ENCODE peak calls at places on chromosomes 5 and 9, in four cellular contexts. One of them, this sample, is unnamed.

GRCh38 chr5:55509768-55510522 is 24.8 kb downstream of the PLPP1 start:
- DNase-seq in H1: no peak
- DNase-seq in mesendoderm: no peak
- DNase-seq in H9: no peak
- DNase-seq in this sample: peak; percentile 19

GRCh38 chr5:52864376-52864775 is 76.7 kb downstream of the ITGA1 start:
- DNase-seq in H1: no peak
- DNase-seq in H9: no peak
- DNase-seq in mesendoderm: no peak
- DNase-seq in this sample: peak; percentile 76

GRCh38 chr5:132093310-132093709 is 19.7 kb downstream of the CSF2 start:
- DNase-seq in H9: no peak
- DNase-seq in H1: no peak
- DNase-seq in mesendoderm: no peak
- DNase-seq in this sample: no peak

GRCh38 chr5:96370981-96371380 is 62.1 kb downstream of the PCSK1 start:
- DNase-seq in mesendoderm: no peak
- DNase-seq in H1: no peak
- DNase-seq in H9: no peak
- DNase-seq in this sample: no peak

GRCh38 chr9:132214027-132214622 is 52.3 kb downstream of the NTNG2 start:
- DNase-seq in H9: peak; percentile 72
- DNase-seq in mesendoderm: peak; percentile 96
- DNase-seq in H1: peak; percentile 74
- DNase-seq in this sample: peak; percentile 96

GRCh38 chr5:125484272-125485002 is 738.0 kb upstream of the ZNF608 start:
- DNase-seq in mesendoderm: no peak
- DNase-seq in H1: no peak
- DNase-seq in H9: no peak
- DNase-seq in this sample: peak; percentile 93

GRCh38 chr9:26801772-26802171 is 90.8 kb downstream of the CAAP1 start:
- DNase-seq in mesendoderm: no peak
- DNase-seq in H1: no peak
- DNase-seq in H9: no peak
- DNase-seq in this sample: no peak

GRCh38 chr5:112685929-112686328 is 51.8 kb upstream of the APC start:
- DNase-seq in mesendoderm: no peak
- DNase-seq in H9: no peak
- DNase-seq in H1: no peak
- DNase-seq in this sample: peak; percentile 27

GRCh38 chr9:94853887-94854286 is 127.4 kb downstream of the AOPEP start:
- DNase-seq in H9: no peak
- DNase-seq in mesendoderm: no peak
- DNase-seq in H1: no peak
- DNase-seq in this sample: peak; percentile 32

GRCh38 chr9:74035786-74036185 is 461.3 kb upstream of the RORB start:
- DNase-seq in H9: no peak
- DNase-seq in H1: no peak
- DNase-seq in mesendoderm: no peak
- DNase-seq in this sample: no peak

GRCh38 chr5:101611039-101611438 is 685.0 kb downstream of the SLCO4C1 start:
- DNase-seq in H9: no peak
- DNase-seq in mesendoderm: no peak
- DNase-seq in H1: no peak
- DNase-seq in this sample: no peak

GRCh38 chr9:125407974-125408900 is 146.6 kb downstream of the GAPVD1 start:
- DNase-seq in H9: peak; percentile 76
- DNase-seq in mesendoderm: peak; percentile 67
- DNase-seq in H1: peak; percentile 95
- DNase-seq in this sample: peak; percentile 56

GRCh38 chr5:42143361-42143760 is 218.3 kb downstream of the FBXO4 start:
- DNase-seq in H9: no peak
- DNase-seq in H1: no peak
- DNase-seq in mesendoderm: no peak
- DNase-seq in this sample: no peak

GRCh38 chr9:97802276-97802675 is 50.8 kb upstream of the FOXE1 start:
- DNase-seq in mesendoderm: peak; percentile 76
- DNase-seq in H1: no peak
- DNase-seq in H9: no peak
- DNase-seq in this sample: peak; percentile 68

GRCh38 chr5:76326559-76327351 is 76.3 kb upstream of the IQGAP2 start:
- DNase-seq in H1: peak; percentile 62
- DNase-seq in mesendoderm: peak; percentile 74
- DNase-seq in H9: peak; percentile 63
- DNase-seq in this sample: no peak

GRCh38 chr9:91811024-91811909 is 138.8 kb downstream of the ROR2 start:
- DNase-seq in H1: peak; percentile 44
- DNase-seq in H9: no peak
- DNase-seq in mesendoderm: no peak
- DNase-seq in this sample: no peak

GRCh38 chr9:2424564-2425153 is 196.9 kb upstream of the VLDLR start:
- DNase-seq in mesendoderm: no peak
- DNase-seq in H9: no peak
- DNase-seq in H1: no peak
- DNase-seq in this sample: no peak

GRCh38 chr5:135547590-135548254 is 12.0 kb upstream of the NEUROG1 start:
- DNase-seq in mesendoderm: no peak
- DNase-seq in H1: no peak
- DNase-seq in H9: no peak
- DNase-seq in this sample: no peak

GRCh38 chr5:2763533-2763794 is 12.0 kb upstream of the IRX2 start:
- DNase-seq in H1: no peak
- DNase-seq in mesendoderm: no peak
- DNase-seq in H9: no peak
- DNase-seq in this sample: no peak

GRCh38 chr5:136004436-136004835 is 24.4 kb upstream of the TGFBI start:
- DNase-seq in mesendoderm: no peak
- DNase-seq in H9: no peak
- DNase-seq in H1: no peak
- DNase-seq in this sample: peak; percentile 97

GRCh38 chr5:25427233-25427632 is 782.5 kb upstream of the CDH10 start:
- DNase-seq in mesendoderm: no peak
- DNase-seq in H9: no peak
- DNase-seq in H1: no peak
- DNase-seq in this sample: no peak

GRCh38 chr5:58794875-58795274 is 212.0 kb downstream of the RAB3C start:
- DNase-seq in H9: no peak
- DNase-seq in mesendoderm: no peak
- DNase-seq in H1: no peak
- DNase-seq in this sample: no peak

GRCh38 chr5:56454219-56454862 is 221.2 kb upstream of the ANKRD55 start:
- DNase-seq in H1: no peak
- DNase-seq in H9: no peak
- DNase-seq in mesendoderm: no peak
- DNase-seq in this sample: no peak

GRCh38 chr9:133477992-133478850 is 678 bp downstream of the SLC2A6 start:
- DNase-seq in mesendoderm: peak; percentile 73
- DNase-seq in H1: no peak
- DNase-seq in H9: no peak
- DNase-seq in this sample: peak; percentile 17

GRCh38 chr9:70004310-70004709 is 39.3 kb upstream of the MAMDC2 start:
- DNase-seq in H9: no peak
- DNase-seq in H1: no peak
- DNase-seq in mesendoderm: no peak
- DNase-seq in this sample: peak; percentile 64

GRCh38 chr5:159849437-159850191 is 66.7 kb upstream of the ADRA1B start:
- DNase-seq in H1: no peak
- DNase-seq in mesendoderm: no peak
- DNase-seq in H9: no peak
- DNase-seq in this sample: peak; percentile 80

GRCh38 chr9:68997676-68998075 is 16.2 kb downstream of the PRKACG start:
- DNase-seq in H1: no peak
- DNase-seq in H9: no peak
- DNase-seq in mesendoderm: no peak
- DNase-seq in this sample: no peak

GRCh38 chr9:76456202-76456926 is 2.6 kb upstream of the GCNT1 start:
- DNase-seq in H9: peak; percentile 65
- DNase-seq in H1: no peak
- DNase-seq in mesendoderm: peak; percentile 88
- DNase-seq in this sample: peak; percentile 82

GRCh38 chr5:31640024-31640423 is 1.1 kb downstream of the PDZD2 start:
- DNase-seq in mesendoderm: peak; percentile 53
- DNase-seq in H9: peak; percentile 46
- DNase-seq in H1: peak; percentile 57
- DNase-seq in this sample: no peak

GRCh38 chr5:144680711-144681110 is 510.0 kb downstream of the KCTD16 start:
- DNase-seq in H9: no peak
- DNase-seq in H1: no peak
- DNase-seq in mesendoderm: no peak
- DNase-seq in this sample: no peak

GRCh38 chr5:157390924-157391297 is 69.1 kb upstream of the NIPAL4 start:
- DNase-seq in mesendoderm: no peak
- DNase-seq in H1: no peak
- DNase-seq in H9: no peak
- DNase-seq in this sample: no peak

GRCh38 chr9:113219186-113219936 is 1.7 kb downstream of the FKBP15 start:
- DNase-seq in H1: no peak
- DNase-seq in mesendoderm: no peak
- DNase-seq in H9: no peak
- DNase-seq in this sample: no peak

GRCh38 chr5:40017151-40017550 is 592.4 kb upstream of the DAB2 start:
- DNase-seq in H9: no peak
- DNase-seq in H1: no peak
- DNase-seq in mesendoderm: no peak
- DNase-seq in this sample: no peak

GRCh38 chr5:40022057-40022456 is 597.3 kb upstream of the DAB2 start:
- DNase-seq in mesendoderm: no peak
- DNase-seq in H9: no peak
- DNase-seq in H1: no peak
- DNase-seq in this sample: no peak

GRCh38 chr5:40017918-40018317 is 593.1 kb upstream of the DAB2 start:
- DNase-seq in H1: no peak
- DNase-seq in H9: no peak
- DNase-seq in mesendoderm: no peak
- DNase-seq in this sample: no peak

GRCh38 chr5:40021007-40021406 is 596.2 kb upstream of the DAB2 start:
- DNase-seq in H1: no peak
- DNase-seq in H9: no peak
- DNase-seq in mesendoderm: no peak
- DNase-seq in this sample: peak; percentile 2
- H3K56ac ChIP-seq in H1: no peak overlapping the region
- H3K56ac ChIP-seq in H9: no peak overlapping the region
- H3K56ac ChIP-seq in mesendoderm: no peak overlapping the region
- H3K56ac ChIP-seq in this sample: no peak overlapping the region

DNA sequence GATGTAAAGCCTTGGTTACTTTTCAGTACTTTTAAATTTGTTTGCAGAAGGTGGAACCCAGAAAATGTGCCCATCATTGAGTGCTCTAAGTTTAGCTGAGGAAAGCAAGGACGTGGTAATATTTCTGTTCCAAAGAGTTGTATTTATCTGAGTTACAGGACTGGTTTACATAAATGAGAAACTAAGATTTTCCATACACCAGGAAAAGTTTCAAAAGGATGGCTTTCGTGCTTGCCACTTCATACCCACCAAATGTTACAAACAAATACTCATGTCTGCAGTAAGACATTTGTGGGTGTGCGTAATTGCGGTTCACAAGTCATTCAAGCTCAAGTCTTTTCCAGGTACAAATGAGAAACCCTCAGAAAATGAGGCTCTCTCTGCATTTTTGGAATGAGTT is 68.1 kb downstream of the CWC27 start:
- DNase-seq in H9: no peak
- DNase-seq in H1: no peak
- DNase-seq in mesendoderm: no peak
- DNase-seq in this sample: no peak
- H3K56ac ChIP-seq in H9: no peak overlapping the region
- H3K56ac ChIP-seq in H1: no peak overlapping the region
- H3K56ac ChIP-seq in mesendoderm: no peak overlapping the region
- H3K56ac ChIP-seq in this sample: no peak overlapping the region

GRCh38 chr9:86893811-86894490 is 53.4 kb downstream of the GAS1 start:
- DNase-seq in H1: peak; percentile 56
- DNase-seq in H9: peak; percentile 78
- DNase-seq in mesendoderm: peak; percentile 60
- DNase-seq in this sample: no peak
- H3K56ac ChIP-seq in H1: no peak overlapping the region
- H3K56ac ChIP-seq in H9: no peak overlapping the region
- H3K56ac ChIP-seq in mesendoderm: no peak overlapping the region
- H3K56ac ChIP-seq in this sample: no peak overlapping the region

GRCh38 chr9:124377985-124378384 is 37.3 kb downstream of the PSMB7 start:
- DNase-seq in mesendoderm: no peak
- DNase-seq in H1: no peak
- DNase-seq in H9: no peak
- DNase-seq in this sample: no peak
- H3K56ac ChIP-seq in mesendoderm: no peak overlapping the region
- H3K56ac ChIP-seq in H1: no peak overlapping the region
- H3K56ac ChIP-seq in H9: no peak overlapping the region
- H3K56ac ChIP-seq in this sample: no peak overlapping the region

GRCh38 chr5:115835481-115835880 is 5.9 kb downstream of the ATG12 start:
- DNase-seq in mesendoderm: no peak
- DNase-seq in H9: no peak
- DNase-seq in H1: no peak
- DNase-seq in this sample: no peak

GRCh38 chr5:115825948-115826347 is 9.5 kb upstream of the CDO1 start:
- DNase-seq in mesendoderm: no peak
- DNase-seq in H9: no peak
- DNase-seq in H1: no peak
- DNase-seq in this sample: no peak

GRCh38 chr5:115829913-115830312 is 11.5 kb downstream of the ATG12 start:
- DNase-seq in H1: no peak
- DNase-seq in H9: no peak
- DNase-seq in mesendoderm: no peak
- DNase-seq in this sample: no peak

GRCh38 chr5:115831163-115831768 is 10.1 kb downstream of the ATG12 start:
- DNase-seq in H9: no peak
- DNase-seq in H1: no peak
- DNase-seq in mesendoderm: peak; percentile 51
- DNase-seq in this sample: peak; percentile 49
- H3K56ac ChIP-seq in H9: no peak overlapping the region
- H3K56ac ChIP-seq in H1: no peak overlapping the region
- H3K56ac ChIP-seq in mesendoderm: no peak overlapping the region
- H3K56ac ChIP-seq in this sample: no peak overlapping the region

GRCh38 chr5:176440932-176441706 is 7.1 kb upstream of the FAF2 start:
- DNase-seq in mesendoderm: peak; percentile 37
- DNase-seq in H1: no peak
- DNase-seq in H9: no peak
- DNase-seq in this sample: peak; percentile 26
- H3K56ac ChIP-seq in mesendoderm: peak overlapping the region; percentile 6
- H3K56ac ChIP-seq in H1: no peak overlapping the region
- H3K56ac ChIP-seq in H9: no peak overlapping the region
- H3K56ac ChIP-seq in this sample: no peak overlapping the region